ENCODE peak calls at places on chromosomes 11 and 22, in seven cellular contexts. P, C, L, V, S, Q and M are unnamed samples.

GRCh38 chr11:75560644-75561043 is 1.4 kb upstream of the SERPINH1 start:
- DNase-seq in P (no peak), V (no peak), Q (no peak), S (no peak), C (no peak), L (no peak), M (no peak)

GRCh38 chr11:60625262-60625661 is 74.2 kb upstream of the MS4A8 start:
- DNase-seq in L (no peak), P (no peak), Q (no peak), C (peak; percentile 10), V (no peak), S (no peak), M (no peak)

GRCh38 chr11:64409707-64410395 is 50.9 kb downstream of the RPS6KA4 start:
- DNase-seq in C (no peak), V (no peak), Q (no peak), P (peak; percentile 26), L (no peak), S (no peak), M (no peak)

GRCh38 chr11:57248780-57249383 is 11.8 kb upstream of the APLNR start:
- DNase-seq in L (peak; percentile 45), S (peak; percentile 72), P (peak; percentile 63), C (peak; percentile 80), V (no peak), Q (no peak), M (no peak)

GRCh38 chr22:35506259-35506570 is 34.4 kb upstream of the RASD2 start:
- DNase-seq in V (no peak), S (no peak), C (no peak), Q (no peak), L (no peak), P (no peak), M (no peak)

GRCh38 chr22:27724706-27725105 is 76.8 kb downstream of the MN1 start:
- DNase-seq in V (no peak), L (no peak), C (no peak), P (no peak), S (no peak), Q (no peak), M (no peak)

GRCh38 chr11:77058900-77059299 is 7.9 kb upstream of the CAPN5 start:
- DNase-seq in C (no peak), S (no peak), L (no peak), P (no peak), Q (no peak), V (no peak), M (no peak)

GRCh38 chr11:116866774-116867455 is 29.5 kb upstream of the APOA1 start:
- DNase-seq in C (no peak), P (no peak), V (no peak), Q (no peak), S (no peak), L (no peak), M (no peak)

GRCh38 chr11:62005231-62005661 is 37.8 kb upstream of the FTH1 start:
- DNase-seq in C (no peak), S (no peak), Q (no peak), P (no peak), L (no peak), V (no peak), M (no peak)

GRCh38 chr22:50305658-50306566 is 1.5 kb downstream of the PLXNB2 start:
- DNase-seq in P (peak; percentile 89), V (peak; percentile 94), Q (peak; percentile 83), L (peak; percentile 98), S (peak; percentile 90), C (peak; percentile 88), M (no peak)

GRCh38 chr11:131328843-131329242 is 41.6 kb upstream of the NTM start:
- DNase-seq in C (no peak), L (no peak), Q (no peak), S (no peak), P (no peak), V (no peak), M (no peak)

GRCh38 chr22:36457688-36458450 is 23.6 kb downstream of the TXN2 start:
- DNase-seq in Q (no peak), V (no peak), P (no peak), L (peak; percentile 63), C (no peak), S (no peak), M (no peak)

GRCh38 chr11:124950606-124951330 is 3.2 kb upstream of the CCDC15 start:
- DNase-seq in V (no peak), S (no peak), C (no peak), L (no peak), Q (no peak), P (no peak), M (no peak)

GRCh38 chr11:108853864-108854263 is 189.0 kb downstream of the DDX10 start:
- DNase-seq in P (no peak), V (no peak), L (no peak), C (no peak), Q (no peak), S (no peak), M (no peak)

GRCh38 chr11:117220568-117220967 is 11.3 kb downstream of the PCSK7 start:
- DNase-seq in P (no peak), Q (no peak), C (no peak), L (no peak), S (no peak), V (no peak), M (no peak)

GRCh38 chr11:44731685-44732411 is 5.1 kb downstream of the TSPAN18 start:
- DNase-seq in P (no peak), Q (no peak), L (peak; percentile 88), C (no peak), S (no peak), V (no peak), M (no peak)

DNA sequence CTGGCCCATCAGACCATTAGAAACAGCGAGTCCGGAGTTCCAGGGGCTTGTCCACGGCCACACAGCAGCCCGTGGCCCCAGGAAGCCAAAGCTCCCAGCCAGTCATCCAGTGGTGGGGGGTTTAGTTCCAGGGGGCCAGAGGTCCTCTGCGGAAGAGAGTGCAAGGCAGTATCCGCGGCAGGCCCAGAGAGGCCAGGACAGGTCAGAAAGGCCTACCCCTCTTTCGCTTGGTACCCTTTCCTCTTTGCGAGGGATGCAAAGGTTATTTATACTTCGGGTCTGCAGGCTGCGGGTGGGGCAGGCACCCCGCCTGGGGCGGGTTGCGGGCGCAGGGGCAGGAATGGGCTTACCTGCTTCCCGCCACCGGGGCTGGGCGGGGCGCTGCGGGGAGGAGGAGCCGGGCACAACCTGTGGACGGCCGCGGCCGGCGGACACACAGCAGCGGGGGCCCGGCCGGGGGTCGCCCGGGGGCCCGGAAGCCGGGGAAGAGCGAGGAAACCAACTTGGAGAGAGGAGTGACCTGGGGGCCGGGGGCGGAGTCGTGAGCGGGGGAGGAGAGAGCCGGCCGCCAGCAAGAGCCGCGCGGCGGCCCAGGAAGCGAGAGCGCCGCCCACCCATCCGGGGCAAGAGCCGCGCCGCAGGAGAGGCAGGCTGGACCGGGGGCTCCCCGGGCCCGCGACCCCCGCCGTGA is at the start of gene SH3BP1:
- DNase-seq in Q (no peak), P (peak; percentile 81), V (peak; percentile 82), C (peak; percentile 65), L (no peak), S (peak; percentile 54), M (peak; percentile 63)
- TF ChIP-seq CTCF in Q (no peak), P (no peak), V (no peak), C (no peak), L (peak; percentile 12), S (no peak), M (no peak)

GRCh38 chr11:102966011-102966410 is 10.5 kb upstream of the MMP13 start:
- DNase-seq in P (no peak), S (no peak), L (no peak), Q (no peak), C (no peak), V (no peak), M (no peak)
- TF ChIP-seq CTCF in P (no peak), S (no peak), L (no peak), Q (no peak), C (no peak), V (no peak), M (no peak)

GRCh38 chr11:69644071-69644961 is 3.4 kb downstream of the CCND1 start:
- DNase-seq in C (peak; percentile 86), L (peak; percentile 92), S (peak; percentile 64), P (peak; percentile 67), V (peak; percentile 95), Q (no peak), M (no peak)
- TF ChIP-seq CTCF in C (no peak), L (peak; percentile 60), S (peak; percentile 34), P (no peak), V (peak; percentile 26), Q (peak; percentile 26), M (no peak)

GRCh38 chr22:19766506-19767426 is 6.2 kb downstream of the TBX1 start:
- DNase-seq in P (peak; percentile 60), V (peak; percentile 86), S (peak; percentile 73), C (peak; percentile 75), Q (no peak), L (peak; percentile 32), M (no peak)
- TF ChIP-seq CTCF in P (no peak), V (peak; percentile 35), S (peak; percentile 47), C (peak; percentile 50), Q (peak; percentile 30), L (peak; percentile 8), M (no peak)

GRCh38 chr22:24760708-24761306 is 13.7 kb downstream of the PIWIL3 start:
- DNase-seq in Q (no peak), L (no peak), P (no peak), C (no peak), V (no peak), S (no peak), M (no peak)

GRCh38 chr22:24761888-24762675 is 12.4 kb downstream of the PIWIL3 start:
- DNase-seq in P (no peak), L (no peak), Q (no peak), C (no peak), S (no peak), V (no peak), M (no peak)

GRCh38 chr22:24753919-24754318 is 20.6 kb downstream of the PIWIL3 start:
- DNase-seq in C (no peak), P (no peak), S (no peak), Q (no peak), V (no peak), L (no peak), M (no peak)

GRCh38 chr22:24759765-24760164 is 14.8 kb downstream of the PIWIL3 start:
- DNase-seq in V (no peak), L (no peak), C (no peak), P (no peak), S (no peak), Q (no peak), M (no peak)

GRCh38 chr22:24758164-24758799 is 16.2 kb downstream of the PIWIL3 start:
- DNase-seq in L (peak; percentile 33), V (no peak), P (peak; percentile 53), S (peak; percentile 33), Q (no peak), C (peak; percentile 65), M (no peak)
- TF ChIP-seq CTCF in L (peak; percentile 77), V (peak; percentile 94), P (peak; percentile 94), S (peak; percentile 93), Q (peak; percentile 73), C (peak; percentile 91), M (peak; percentile 92)

GRCh38 chr22:47275479-47276218 is 513.2 kb downstream of the TBC1D22A start:
- DNase-seq in V (peak; percentile 40), L (no peak), Q (no peak), C (no peak), S (no peak), P (no peak), M (no peak)
- TF ChIP-seq CTCF in V (peak; percentile 5), L (no peak), Q (peak; percentile 12), C (no peak), S (no peak), P (no peak), M (no peak)